ENCODE peak calls at places on chromosomes 5 and 9, in seven cellular contexts. One of them, this sample, is unnamed.

GRCh38 chr5:128036961-128037360 is 46.6 kb upstream of the SLC12A2 start:
- DNase-seq in LNCaP clone FGC: peak
- DNase-seq in tibial artery: no peak
- DNase-seq in cardiac muscle cell: peak
- DNase-seq in cardiac fibroblast: peak
- DNase-seq in HFF-Myc: no peak
- DNase-seq in fibroblast of pulmonary artery: peak
- DNase-seq in this sample: no peak

GRCh38 chr9:121281614-121282291 is 13.8 kb downstream of the GSN start:
- DNase-seq in LNCaP clone FGC: peak
- DNase-seq in tibial artery: peak
- DNase-seq in cardiac muscle cell: peak
- DNase-seq in cardiac fibroblast: peak
- DNase-seq in HFF-Myc: no peak
- DNase-seq in fibroblast of pulmonary artery: peak
- DNase-seq in this sample: no peak

GRCh38 chr9:86700601-86701000 is 246.7 kb downstream of the GAS1 start:
- DNase-seq in LNCaP clone FGC: no peak
- DNase-seq in tibial artery: no peak
- DNase-seq in cardiac muscle cell: peak
- DNase-seq in cardiac fibroblast: no peak
- DNase-seq in HFF-Myc: no peak
- DNase-seq in fibroblast of pulmonary artery: peak
- DNase-seq in this sample: no peak

GRCh38 chr5:123717139-123717538 is 205.2 kb downstream of the CSNK1G3 start:
- DNase-seq in LNCaP clone FGC: no peak
- DNase-seq in tibial artery: no peak
- DNase-seq in cardiac muscle cell: peak
- DNase-seq in cardiac fibroblast: peak
- DNase-seq in HFF-Myc: peak
- DNase-seq in fibroblast of pulmonary artery: peak
- DNase-seq in this sample: no peak

GRCh38 chr5:31378838-31379237 is 153.1 kb downstream of the DROSHA start:
- DNase-seq in LNCaP clone FGC: no peak
- DNase-seq in tibial artery: no peak
- DNase-seq in cardiac muscle cell: peak
- DNase-seq in cardiac fibroblast: peak
- DNase-seq in HFF-Myc: no peak
- DNase-seq in fibroblast of pulmonary artery: peak
- DNase-seq in this sample: no peak

GRCh38 chr5:40627708-40628107 is 52.0 kb upstream of the PTGER4 start:
- DNase-seq in LNCaP clone FGC: no peak
- DNase-seq in tibial artery: no peak
- DNase-seq in cardiac muscle cell: no peak
- DNase-seq in cardiac fibroblast: peak
- DNase-seq in HFF-Myc: no peak
- DNase-seq in fibroblast of pulmonary artery: no peak
- DNase-seq in this sample: no peak

GRCh38 chr5:36606437-36607113 is at the start of gene SLC1A3:
- DNase-seq in LNCaP clone FGC: no peak
- DNase-seq in tibial artery: peak
- DNase-seq in cardiac muscle cell: peak
- DNase-seq in cardiac fibroblast: peak
- DNase-seq in HFF-Myc: peak
- DNase-seq in fibroblast of pulmonary artery: peak
- DNase-seq in this sample: no peak

GRCh38 chr5:124677999-124678385 is 68.4 kb downstream of the ZNF608 start:
- DNase-seq in LNCaP clone FGC: no peak
- DNase-seq in tibial artery: no peak
- DNase-seq in cardiac muscle cell: no peak
- DNase-seq in cardiac fibroblast: no peak
- DNase-seq in HFF-Myc: no peak
- DNase-seq in fibroblast of pulmonary artery: no peak
- DNase-seq in this sample: no peak

GRCh38 chr5:112772095-112772494 is 34.4 kb downstream of the APC start:
- DNase-seq in LNCaP clone FGC: no peak
- DNase-seq in tibial artery: no peak
- DNase-seq in cardiac muscle cell: no peak
- DNase-seq in cardiac fibroblast: peak
- DNase-seq in HFF-Myc: no peak
- DNase-seq in fibroblast of pulmonary artery: no peak
- DNase-seq in this sample: no peak

GRCh38 chr5:87780831-87781760 is 368.4 kb upstream of the CCNH start:
- DNase-seq in LNCaP clone FGC: peak
- DNase-seq in tibial artery: peak
- DNase-seq in cardiac muscle cell: peak
- DNase-seq in cardiac fibroblast: peak
- DNase-seq in HFF-Myc: peak
- DNase-seq in fibroblast of pulmonary artery: peak
- DNase-seq in this sample: peak

GRCh38 chr5:14110196-14110595 is 32.9 kb upstream of the TRIO start:
- DNase-seq in LNCaP clone FGC: no peak
- DNase-seq in tibial artery: no peak
- DNase-seq in cardiac muscle cell: peak
- DNase-seq in cardiac fibroblast: peak
- DNase-seq in HFF-Myc: no peak
- DNase-seq in fibroblast of pulmonary artery: peak
- DNase-seq in this sample: no peak

GRCh38 chr9:114282926-114283325 is 40.0 kb upstream of the ORM1 start:
- DNase-seq in LNCaP clone FGC: no peak
- DNase-seq in tibial artery: no peak
- DNase-seq in cardiac muscle cell: peak
- DNase-seq in cardiac fibroblast: peak
- DNase-seq in HFF-Myc: peak
- DNase-seq in fibroblast of pulmonary artery: peak
- DNase-seq in this sample: peak

GRCh38 chr9:6239048-6239461 is 23.4 kb downstream of the IL33 start:
- DNase-seq in LNCaP clone FGC: no peak
- DNase-seq in tibial artery: no peak
- DNase-seq in cardiac muscle cell: peak
- DNase-seq in cardiac fibroblast: peak
- DNase-seq in HFF-Myc: peak
- DNase-seq in fibroblast of pulmonary artery: peak
- DNase-seq in this sample: no peak

GRCh38 chr9:81183763-81184162 is 505.6 kb downstream of the TLE1 start:
- DNase-seq in LNCaP clone FGC: no peak
- DNase-seq in tibial artery: no peak
- DNase-seq in cardiac muscle cell: peak
- DNase-seq in cardiac fibroblast: peak
- DNase-seq in HFF-Myc: no peak
- DNase-seq in fibroblast of pulmonary artery: peak
- DNase-seq in this sample: no peak

GRCh38 chr9:121660876-121661275 is 9.4 kb downstream of the DAB2IP start:
- DNase-seq in LNCaP clone FGC: no peak
- DNase-seq in tibial artery: no peak
- DNase-seq in cardiac muscle cell: no peak
- DNase-seq in cardiac fibroblast: no peak
- DNase-seq in HFF-Myc: no peak
- DNase-seq in fibroblast of pulmonary artery: no peak
- DNase-seq in this sample: no peak

GRCh38 chr5:132369471-132370240 is at the start of gene SLC22A5:
- DNase-seq in LNCaP clone FGC: no peak
- DNase-seq in tibial artery: peak
- DNase-seq in cardiac muscle cell: peak
- DNase-seq in cardiac fibroblast: peak
- DNase-seq in HFF-Myc: no peak
- DNase-seq in fibroblast of pulmonary artery: peak
- DNase-seq in this sample: no peak

GRCh38 chr5:72251386-72251785 is 68.7 kb downstream of the MRPS27 start:
- DNase-seq in LNCaP clone FGC: no peak
- DNase-seq in tibial artery: no peak
- DNase-seq in cardiac muscle cell: no peak
- DNase-seq in cardiac fibroblast: no peak
- DNase-seq in HFF-Myc: no peak
- DNase-seq in fibroblast of pulmonary artery: no peak
- DNase-seq in this sample: no peak

GRCh38 chr5:154386952-154387629 is 58.7 kb upstream of the SAP30L start:
- DNase-seq in LNCaP clone FGC: no peak
- DNase-seq in tibial artery: no peak
- DNase-seq in cardiac muscle cell: no peak
- DNase-seq in cardiac fibroblast: no peak
- DNase-seq in HFF-Myc: no peak
- DNase-seq in fibroblast of pulmonary artery: no peak
- DNase-seq in this sample: no peak

GRCh38 chr5:132449060-132449459 is 41.5 kb downstream of the IRF1 start:
- DNase-seq in LNCaP clone FGC: no peak
- DNase-seq in tibial artery: no peak
- DNase-seq in cardiac muscle cell: no peak
- DNase-seq in cardiac fibroblast: no peak
- DNase-seq in HFF-Myc: no peak
- DNase-seq in fibroblast of pulmonary artery: no peak
- DNase-seq in this sample: no peak

GRCh38 chr5:176769911-176770310 is 40.4 kb upstream of the UNC5A start:
- DNase-seq in LNCaP clone FGC: no peak
- DNase-seq in tibial artery: peak
- DNase-seq in cardiac muscle cell: no peak
- DNase-seq in cardiac fibroblast: no peak
- DNase-seq in HFF-Myc: no peak
- DNase-seq in fibroblast of pulmonary artery: no peak
- DNase-seq in this sample: no peak

GRCh38 chr9:95018099-95018927 is 291.8 kb downstream of the AOPEP start:
- DNase-seq in LNCaP clone FGC: no peak
- DNase-seq in tibial artery: no peak
- DNase-seq in cardiac muscle cell: peak
- DNase-seq in cardiac fibroblast: peak
- DNase-seq in HFF-Myc: peak
- DNase-seq in fibroblast of pulmonary artery: peak
- DNase-seq in this sample: no peak
- TF ChIP-seq CTCF in LNCaP clone FGC: no peak
- TF ChIP-seq CTCF in tibial artery: no peak
- TF ChIP-seq CTCF in cardiac muscle cell: no peak
- TF ChIP-seq CTCF in cardiac fibroblast: no peak
- TF ChIP-seq CTCF in HFF-Myc: no peak
- TF ChIP-seq CTCF in fibroblast of pulmonary artery: no peak
- TF ChIP-seq CTCF in this sample: no peak

DNA sequence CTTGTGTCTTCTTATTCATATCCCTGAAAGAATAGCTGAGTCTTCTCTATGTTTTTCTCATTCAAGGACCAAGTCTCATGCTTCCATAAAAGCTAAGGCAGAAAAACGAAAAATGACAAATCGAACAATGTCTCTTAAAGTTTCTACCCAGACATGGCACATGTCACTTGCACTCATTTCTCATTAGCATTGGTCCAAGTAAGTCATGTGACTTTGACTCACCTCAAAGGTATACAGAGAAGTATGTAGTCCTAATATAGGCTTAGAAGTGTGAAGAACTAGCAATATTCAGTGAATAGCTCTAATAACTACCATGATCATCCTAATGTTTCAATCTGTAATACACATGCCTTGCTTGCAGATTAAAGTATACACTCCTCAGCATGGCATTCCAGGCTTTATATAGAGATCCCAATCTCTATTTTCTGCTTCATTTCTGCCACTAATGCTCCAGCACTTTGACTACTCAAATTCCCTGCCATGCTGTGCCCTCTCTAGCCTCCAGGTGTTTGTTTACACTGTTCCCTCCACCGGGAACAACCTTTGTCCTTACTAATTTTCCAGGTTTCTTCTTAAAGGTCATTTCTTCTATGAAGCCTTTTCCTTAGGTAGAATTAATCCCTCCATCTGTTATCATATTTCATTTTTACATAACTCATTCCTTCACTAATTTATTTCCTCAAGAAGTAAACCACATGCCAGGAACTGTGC is 98.9 kb downstream of the CEMIP2 start:
- DNase-seq in LNCaP clone FGC: no peak
- DNase-seq in tibial artery: no peak
- DNase-seq in cardiac muscle cell: no peak
- DNase-seq in cardiac fibroblast: no peak
- DNase-seq in HFF-Myc: no peak
- DNase-seq in fibroblast of pulmonary artery: no peak
- DNase-seq in this sample: no peak
- TF ChIP-seq CTCF in LNCaP clone FGC: no peak
- TF ChIP-seq CTCF in tibial artery: no peak
- TF ChIP-seq CTCF in cardiac muscle cell: no peak
- TF ChIP-seq CTCF in cardiac fibroblast: no peak
- TF ChIP-seq CTCF in HFF-Myc: no peak
- TF ChIP-seq CTCF in fibroblast of pulmonary artery: no peak
- TF ChIP-seq CTCF in this sample: no peak

GRCh38 chr9:127690735-127691134 is 16.1 kb upstream of the CFAP157 start:
- DNase-seq in LNCaP clone FGC: no peak
- DNase-seq in tibial artery: no peak
- DNase-seq in cardiac muscle cell: no peak
- DNase-seq in cardiac fibroblast: no peak
- DNase-seq in HFF-Myc: no peak
- DNase-seq in fibroblast of pulmonary artery: no peak
- DNase-seq in this sample: no peak

GRCh38 chr9:127693143-127693542 is 13.6 kb upstream of the CFAP157 start:
- DNase-seq in LNCaP clone FGC: no peak
- DNase-seq in tibial artery: no peak
- DNase-seq in cardiac muscle cell: no peak
- DNase-seq in cardiac fibroblast: no peak
- DNase-seq in HFF-Myc: no peak
- DNase-seq in fibroblast of pulmonary artery: no peak
- DNase-seq in this sample: no peak

GRCh38 chr9:127692071-127692470 is 14.7 kb upstream of the CFAP157 start:
- DNase-seq in LNCaP clone FGC: no peak
- DNase-seq in tibial artery: no peak
- DNase-seq in cardiac muscle cell: no peak
- DNase-seq in cardiac fibroblast: no peak
- DNase-seq in HFF-Myc: no peak
- DNase-seq in fibroblast of pulmonary artery: no peak
- DNase-seq in this sample: no peak

GRCh38 chr9:127686461-127687393 is 20.1 kb upstream of the CFAP157 start:
- DNase-seq in LNCaP clone FGC: no peak
- DNase-seq in tibial artery: no peak
- DNase-seq in cardiac muscle cell: no peak
- DNase-seq in cardiac fibroblast: no peak
- DNase-seq in HFF-Myc: no peak
- DNase-seq in fibroblast of pulmonary artery: no peak
- DNase-seq in this sample: no peak

DNA sequence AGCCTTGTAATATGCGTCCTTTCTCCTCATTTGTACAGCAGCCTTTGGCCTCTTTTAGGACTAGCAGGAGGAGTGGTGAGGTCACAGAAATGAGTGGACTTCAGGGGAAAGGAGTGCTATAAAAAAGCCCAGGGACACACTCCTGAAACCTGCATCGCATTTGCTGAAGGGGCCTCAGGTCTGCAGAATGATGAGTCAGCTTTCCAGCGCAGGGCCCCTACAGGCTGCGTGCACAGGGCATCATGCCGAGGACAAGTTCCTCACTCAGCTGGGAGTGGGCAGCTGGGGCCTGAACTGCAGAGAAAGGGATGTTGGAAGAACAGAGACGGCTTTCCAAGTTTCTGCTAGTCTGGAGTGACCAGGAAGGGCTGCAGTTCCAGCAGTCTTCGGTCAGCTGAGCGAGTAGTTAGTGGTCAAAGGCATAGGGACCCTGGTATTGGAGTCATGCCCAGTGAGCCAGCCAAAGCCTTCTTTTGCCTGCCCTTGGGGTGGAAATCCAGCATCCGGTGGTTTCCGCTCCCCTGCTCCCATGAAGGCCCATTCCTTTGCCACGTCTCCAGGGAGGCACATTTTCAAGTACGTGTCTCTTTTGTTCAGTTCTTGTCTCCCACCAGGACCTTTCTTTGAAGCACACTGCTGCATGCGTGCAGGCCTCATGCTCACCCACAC is 17.3 kb upstream of the CFAP157 start:
- DNase-seq in LNCaP clone FGC: no peak
- DNase-seq in tibial artery: no peak
- DNase-seq in cardiac muscle cell: no peak
- DNase-seq in cardiac fibroblast: no peak
- DNase-seq in HFF-Myc: no peak
- DNase-seq in fibroblast of pulmonary artery: no peak
- DNase-seq in this sample: no peak
- TF ChIP-seq CTCF in LNCaP clone FGC: no peak
- TF ChIP-seq CTCF in tibial artery: no peak
- TF ChIP-seq CTCF in cardiac muscle cell: no peak
- TF ChIP-seq CTCF in cardiac fibroblast: no peak
- TF ChIP-seq CTCF in HFF-Myc: no peak
- TF ChIP-seq CTCF in fibroblast of pulmonary artery: no peak
- TF ChIP-seq CTCF in this sample: no peak

GRCh38 chr5:76715734-76716455 is at the start of gene F2R:
- DNase-seq in LNCaP clone FGC: no peak
- DNase-seq in tibial artery: peak
- DNase-seq in cardiac muscle cell: peak
- DNase-seq in cardiac fibroblast: peak
- DNase-seq in HFF-Myc: no peak
- DNase-seq in fibroblast of pulmonary artery: peak
- DNase-seq in this sample: no peak
- TF ChIP-seq CTCF in LNCaP clone FGC: peak
- TF ChIP-seq CTCF in tibial artery: peak
- TF ChIP-seq CTCF in cardiac muscle cell: peak
- TF ChIP-seq CTCF in cardiac fibroblast: peak
- TF ChIP-seq CTCF in HFF-Myc: peak
- TF ChIP-seq CTCF in fibroblast of pulmonary artery: peak
- TF ChIP-seq CTCF in this sample: peak